ENCODE peak calls at places on chromosomes 13 and 19, in five cellular contexts. L, N, U, F and T are unnamed samples.

GRCh38 chr19:10286803-10287737 is at the start of gene ICAM4:
- DNase-seq in L (peak), N (no peak), U (peak), F (no peak), T (no peak)

GRCh38 chr13:103883152-103883551 is 816.9 kb upstream of the SLC10A2 start:
- DNase-seq in L (peak), N (peak), U (peak), F (peak), T (peak)

GRCh38 chr13:45519473-45519872 is 54.7 kb downstream of the COG3 start:
- DNase-seq in L (no peak), N (no peak), U (no peak), F (no peak), T (no peak)

GRCh38 chr13:23898101-23898500 is 799 bp upstream of the C1QTNF9B start:
- DNase-seq in L (peak), N (peak), U (no peak), F (no peak), T (no peak)

GRCh38 chr19:30116530-30116929 is 174.5 kb downstream of the URI1 start:
- DNase-seq in L (no peak), N (no peak), U (no peak), F (no peak), T (no peak)

GRCh38 chr13:97574926-97575325 is 141.0 kb downstream of the RAP2A start:
- DNase-seq in L (peak), N (peak), U (peak), F (no peak), T (peak)

GRCh38 chr19:18596752-18597157 is 8.2 kb downstream of the REX1BD start:
- DNase-seq in L (peak), N (peak), U (peak), F (no peak), T (no peak)

GRCh38 chr19:34505321-34506025 is 23.9 kb downstream of the WTIP start:
- DNase-seq in L (no peak), N (no peak), U (no peak), F (no peak), T (no peak)

GRCh38 chr13:99982021-99982740 is 597 bp downstream of the ZIC2 start:
- DNase-seq in L (no peak), N (no peak), U (no peak), F (no peak), T (peak)

GRCh38 chr13:110283661-110284516 is 23.1 kb downstream of the COL4A1 start:
- DNase-seq in L (no peak), N (peak), U (no peak), F (peak), T (no peak)

GRCh38 chr13:111383591-111384440 is 63.4 kb downstream of the TEX29 start:
- DNase-seq in L (no peak), N (no peak), U (no peak), F (no peak), T (no peak)

GRCh38 chr19:1707240-1707639 is 46.1 kb upstream of the ONECUT3 start:
- DNase-seq in L (no peak), N (no peak), U (no peak), F (no peak), T (no peak)

GRCh38 chr13:80029170-80029569 is 311.8 kb downstream of the SPRY2 start:
- DNase-seq in L (no peak), N (no peak), U (peak), F (no peak), T (no peak)

GRCh38 chr13:33471182-33471581 is 185.6 kb upstream of the STARD13 start:
- DNase-seq in L (no peak), N (no peak), U (no peak), F (no peak), T (no peak)

GRCh38 chr13:87393358-87393757 is 277.8 kb upstream of the SLITRK5 start:
- DNase-seq in L (no peak), N (no peak), U (no peak), F (no peak), T (no peak)

GRCh38 chr13:21326155-21327030 is 132.7 kb downstream of the ZDHHC20 start:
- DNase-seq in L (peak), N (peak), U (no peak), F (peak), T (peak)

GRCh38 chr13:40211586-40211968 is 454.9 kb downstream of the FOXO1 start:
- DNase-seq in L (no peak), N (no peak), U (no peak), F (no peak), T (no peak)

GRCh38 chr19:33624586-33625153 is 2.9 kb downstream of the CHST8 start:
- DNase-seq in L (no peak), N (no peak), U (no peak), F (no peak), T (no peak)

GRCh38 chr19:10920288-10920655 is 8.2 kb downstream of the YIPF2 start:
- DNase-seq in L (no peak), N (no peak), U (no peak), F (no peak), T (no peak)

GRCh38 chr13:106176103-106176502 is 359.4 kb downstream of the EFNB2 start:
- DNase-seq in L (peak), N (peak), U (no peak), F (no peak), T (no peak)

GRCh38 chr13:57636811-57637210 is 5.3 kb downstream of the PCDH17 start:
- DNase-seq in L (no peak), N (no peak), U (no peak), F (no peak), T (no peak)

GRCh38 chr19:58553799-58554493 is 959 bp downstream of the CHMP2A start:
- DNase-seq in L (no peak), N (no peak), U (no peak), F (no peak), T (no peak)

GRCh38 chr19:58346961-58347929 is 6.0 kb downstream of the A1BG start:
- DNase-seq in L (peak), N (peak), U (peak), F (peak), T (peak)

GRCh38 chr13:43006893-43007631 is 15.0 kb upstream of the EPSTI1 start:
- DNase-seq in L (peak), N (peak), U (no peak), F (peak), T (peak)

GRCh38 chr13:66477816-66478215 is 752.3 kb downstream of the PCDH9 start:
- DNase-seq in L (no peak), N (peak), U (no peak), F (no peak), T (no peak)

GRCh38 chr13:24226762-24227161 is 66.2 kb downstream of the SPATA13 start:
- DNase-seq in L (no peak), N (no peak), U (no peak), F (no peak), T (no peak)

GRCh38 chr13:109500146-109500773 is 286.1 kb downstream of the IRS2 start:
- DNase-seq in L (peak), N (no peak), U (no peak), F (no peak), T (no peak)

GRCh38 chr13:67224148-67224846 is 5.8 kb downstream of the PCDH9 start:
- DNase-seq in L (peak), N (peak), U (peak), F (peak), T (peak)

GRCh38 chr19:14901675-14902260 is 15.8 kb upstream of the OR7A17 start:
- DNase-seq in L (peak), N (no peak), U (no peak), F (no peak), T (peak)

GRCh38 chr13:90485441-90485840 is 862.0 kb upstream of the MIR17HG start:
- DNase-seq in L (peak), N (peak), U (no peak), F (peak), T (peak)

GRCh38 chr19:58577581-58578429 is 4.7 kb upstream of the MZF1 start:
- DNase-seq in L (no peak), N (no peak), U (no peak), F (no peak), T (no peak)

GRCh38 chr13:93217701-93218100 is 8.9 kb upstream of the GPC6 start:
- DNase-seq in L (no peak), N (peak), U (no peak), F (no peak), T (peak)

GRCh38 chr19:16801599-16801998 is 27.6 kb upstream of the SIN3B start:
- DNase-seq in L (peak), N (peak), U (no peak), F (no peak), T (peak)

GRCh38 chr13:35992964-35993363 is 138.2 kb downstream of the DCLK1 start:
- DNase-seq in L (peak), N (no peak), U (no peak), F (no peak), T (no peak)

GRCh38 chr13:27967736-27968315 is 1.3 kb downstream of the CDX2 start:
- DNase-seq in L (no peak), N (no peak), U (no peak), F (no peak), T (no peak)

GRCh38 chr19:50498219-50499056 is 12.6 kb downstream of the JOSD2 start:
- DNase-seq in L (no peak), N (no peak), U (no peak), F (no peak), T (no peak)

GRCh38 chr19:50501568-50502475 is 9.2 kb downstream of the JOSD2 start:
- DNase-seq in L (no peak), N (no peak), U (peak), F (no peak), T (no peak)

GRCh38 chr19:50501186-50501567 is 9.8 kb downstream of the JOSD2 start:
- DNase-seq in L (no peak), N (no peak), U (no peak), F (no peak), T (no peak)

GRCh38 chr19:50500753-50501151 is 10.2 kb downstream of the JOSD2 start:
- DNase-seq in L (no peak), N (no peak), U (peak), F (no peak), T (no peak)

DNA sequence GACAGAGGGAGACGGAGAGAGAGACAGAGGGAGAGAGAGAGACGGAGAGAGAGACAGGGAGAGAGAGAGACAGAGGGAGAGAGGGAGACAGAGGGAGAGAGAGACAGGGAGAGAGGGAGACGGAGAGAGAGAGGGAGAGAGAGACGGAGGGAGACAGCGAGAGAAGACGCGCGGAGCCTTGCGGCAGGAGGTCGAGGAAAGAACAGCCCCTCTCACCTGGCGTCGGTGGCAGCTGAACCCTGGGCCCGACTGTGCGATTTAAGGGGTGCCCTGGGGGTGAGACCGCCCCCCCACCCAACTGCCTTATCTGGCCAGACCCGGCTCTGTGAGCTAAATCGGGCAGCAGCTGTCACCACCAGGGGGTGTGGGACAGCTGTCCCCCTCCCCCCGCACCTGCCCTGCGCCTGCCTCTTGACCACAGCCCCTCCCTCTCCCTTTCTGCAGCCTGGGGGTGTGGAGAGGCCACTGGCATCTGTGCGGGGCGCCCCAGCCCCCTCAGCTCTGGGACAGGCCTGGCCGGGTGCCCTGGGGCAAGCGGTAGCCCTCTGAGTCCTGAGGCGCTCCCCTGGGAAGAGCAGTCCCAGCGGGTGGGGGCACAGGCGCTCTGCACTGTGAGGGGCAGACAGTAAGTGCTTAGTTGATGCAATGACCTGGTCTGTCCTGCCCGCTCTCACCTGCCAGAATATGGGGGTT is 10.8 kb downstream of the JOSD2 start:
- DNase-seq in L (no peak), N (no peak), U (peak), F (no peak), T (no peak)
- H3K4me3 ChIP-seq in L (no peak), N (no peak), U (peak), F (no peak), T (no peak)

GRCh38 chr13:26052136-26052736 is 420 bp upstream of the SHISA2 start:
- DNase-seq in L (no peak), N (no peak), U (no peak), F (no peak), T (no peak)
- H3K4me3 ChIP-seq in L (peak), N (peak), U (peak), F (peak), T (peak)

GRCh38 chr13:113211774-113212173 is 2.4 kb downstream of the CUL4A start:
- DNase-seq in L (no peak), N (no peak), U (peak), F (no peak), T (no peak)

GRCh38 chr13:113220877-113221276 is 11.5 kb downstream of the CUL4A start:
- DNase-seq in L (peak), N (peak), U (peak), F (no peak), T (no peak)

GRCh38 chr13:113220141-113220598 is 10.8 kb downstream of the CUL4A start:
- DNase-seq in L (no peak), N (no peak), U (peak), F (no peak), T (no peak)

GRCh38 chr13:113219311-113219940 is 10.0 kb downstream of the CUL4A start:
- DNase-seq in L (no peak), N (no peak), U (no peak), F (no peak), T (no peak)

DNA sequence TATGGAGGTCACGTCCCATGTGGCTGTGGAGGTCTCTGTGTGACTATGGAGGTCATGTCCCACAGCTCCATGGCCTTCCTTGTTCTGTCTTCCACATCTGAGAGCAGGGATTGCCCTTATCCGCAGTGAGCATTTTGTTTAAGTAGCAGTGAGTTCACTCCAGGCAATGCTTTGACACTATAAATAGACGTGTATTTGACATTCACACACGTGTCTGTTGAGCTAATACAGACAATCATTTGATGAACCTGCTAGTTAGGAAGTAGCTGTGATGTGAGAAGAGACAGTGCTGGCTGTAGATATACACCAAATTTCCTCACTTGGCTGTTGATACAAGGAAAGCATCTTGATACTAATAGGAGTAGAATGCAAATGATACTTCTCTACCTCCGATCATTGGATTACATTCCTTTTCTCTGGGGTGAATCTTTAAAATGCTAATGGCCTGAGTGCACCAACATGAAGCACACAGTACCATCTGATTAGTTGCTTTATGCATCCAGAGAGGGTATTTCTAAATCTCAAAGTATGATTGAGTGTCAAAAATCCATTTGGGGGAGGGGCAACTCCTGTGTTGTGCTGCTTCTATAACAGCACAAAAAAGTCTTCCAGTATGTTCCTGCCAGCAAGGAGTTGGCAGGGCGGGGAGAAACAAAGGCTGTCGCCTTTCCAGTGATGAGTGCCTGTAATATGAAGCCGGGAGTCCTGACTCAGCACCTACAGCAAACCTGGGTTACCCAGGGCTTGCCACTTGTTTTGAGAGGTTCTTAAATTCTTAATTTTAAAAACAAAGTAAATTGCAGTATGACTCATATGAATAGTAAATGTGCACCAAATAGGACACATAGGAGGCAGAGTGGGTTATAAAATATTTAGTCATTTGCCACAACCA is 7.0 kb downstream of the CUL4A start:
- DNase-seq in L (peak), N (peak), U (no peak), F (no peak), T (peak)
- H3K4me3 ChIP-seq in L (no peak), N (no peak), U (no peak), F (no peak), T (no peak)

DNA sequence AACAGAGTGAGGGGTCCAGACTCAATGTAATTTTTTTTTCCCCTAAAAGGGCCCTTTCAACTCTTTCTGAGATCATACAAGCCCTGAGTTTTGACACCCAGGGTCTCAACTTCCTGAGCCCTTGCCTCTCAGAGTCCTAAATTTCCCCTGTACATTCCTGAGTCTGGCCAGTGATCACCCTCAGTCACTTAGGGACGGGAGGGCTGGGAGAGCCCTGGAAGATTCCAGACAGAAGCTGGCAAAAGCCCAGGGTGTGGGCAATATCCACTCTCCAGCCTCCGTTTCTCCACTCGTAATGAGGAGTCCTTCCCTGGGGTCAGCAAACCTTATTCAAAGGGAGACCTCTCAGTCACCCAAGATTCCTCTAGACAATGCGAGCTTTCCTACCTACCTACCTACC is 1.6 kb downstream of the PPP1R13L start:
- DNase-seq in L (no peak), N (no peak), U (no peak), F (no peak), T (no peak)
- H3K4me3 ChIP-seq in L (peak), N (peak), U (peak), F (no peak), T (peak)

DNA sequence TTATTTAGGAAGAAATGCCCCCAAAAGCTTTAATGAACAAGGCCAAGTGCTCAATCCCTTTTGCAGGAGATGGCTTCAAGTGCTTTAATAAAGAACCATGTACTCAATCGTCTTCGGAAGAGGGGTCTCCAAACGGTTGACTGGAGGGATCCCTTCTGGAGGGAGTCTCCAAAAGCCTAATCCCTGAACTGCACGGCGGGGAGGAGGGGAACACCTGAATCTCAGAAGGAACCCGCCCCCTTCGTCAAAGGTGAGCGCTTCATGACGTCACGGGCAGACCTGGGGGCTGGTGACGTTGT is 497 bp downstream of the PAF1 start:
- DNase-seq in L (no peak), N (no peak), U (no peak), F (no peak), T (peak)
- H3K4me3 ChIP-seq in L (peak), N (peak), U (peak), F (peak), T (peak)

GRCh38 chr19:6730153-6730804 is 7.1 kb downstream of the GPR108 start:
- DNase-seq in L (no peak), N (no peak), U (no peak), F (no peak), T (no peak)

GRCh38 chr19:6731822-6732221 is 5.6 kb downstream of the GPR108 start:
- DNase-seq in L (no peak), N (no peak), U (no peak), F (no peak), T (no peak)

GRCh38 chr19:6730941-6731670 is 6.3 kb downstream of the GPR108 start:
- DNase-seq in L (no peak), N (no peak), U (no peak), F (no peak), T (no peak)

GRCh38 chr19:6728346-6728745 is 7.9 kb upstream of the C3 start:
- DNase-seq in L (no peak), N (no peak), U (no peak), F (no peak), T (no peak)

GRCh38 chr19:6729573-6730152 is 7.7 kb downstream of the GPR108 start:
- DNase-seq in L (no peak), N (no peak), U (no peak), F (no peak), T (no peak)
- H3K4me3 ChIP-seq in L (no peak), N (no peak), U (no peak), F (no peak), T (no peak)

DNA sequence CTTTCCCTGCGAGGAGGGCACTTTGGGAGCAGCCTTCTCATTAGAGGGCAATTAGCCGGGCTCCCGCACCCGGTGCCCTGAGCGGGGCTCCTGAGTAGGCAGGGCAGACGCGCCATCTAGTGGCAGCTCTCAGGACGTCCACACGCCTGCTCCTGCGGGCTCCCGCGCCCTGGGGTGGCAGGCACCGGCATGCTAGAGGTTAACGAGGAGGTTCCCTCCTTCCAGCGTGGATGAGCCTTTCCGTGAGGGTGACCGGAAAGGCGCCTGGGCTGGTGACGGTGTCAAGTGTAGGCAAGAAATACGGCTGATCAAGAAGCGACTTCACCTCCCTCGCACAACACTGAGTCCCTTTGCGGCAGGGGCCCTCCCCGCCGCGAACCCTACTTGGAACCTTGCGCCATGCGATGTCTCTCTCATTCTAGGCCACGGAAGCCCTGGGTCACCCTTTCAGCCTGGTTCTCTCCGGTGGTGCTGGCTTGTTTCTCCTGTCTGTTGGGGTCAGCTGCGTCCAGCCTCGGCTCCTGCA is 67.7 kb downstream of the ALOX5AP start:
- DNase-seq in L (peak), N (peak), U (peak), F (no peak), T (peak)
- H3K4me3 ChIP-seq in L (peak), N (peak), U (peak), F (no peak), T (peak)